ENCODE peak calls at places on chromosome 1, in four cellular contexts. H is HepG2, Q is dorsolateral prefrontal cortex, N is HL-60. G is an unnamed sample.

GRCh38 chr1:157219600-157219999 is 81.4 kb upstream of the ETV3 start:
- DNase-seq in H (no peak), Q (no peak), N (no peak), G (no peak)

GRCh38 chr1:6588893-6589481 is 9.2 kb downstream of the ZBTB48 start:
- DNase-seq in H (no peak), Q (no peak), N (no peak), G (no peak)

GRCh38 chr1:67700692-67701410 is 15.8 kb downstream of the GADD45A start:
- DNase-seq in H (peak; percentile 98), Q (no peak), N (no peak), G (no peak)

GRCh38 chr1:184418955-184419733 is 32.3 kb downstream of the C1orf21 start:
- DNase-seq in H (no peak), Q (no peak), N (no peak), G (no peak)

GRCh38 chr1:210691039-210691438 is 362.3 kb downstream of the HHAT start:
- DNase-seq in H (no peak), Q (no peak), N (no peak), G (no peak)

GRCh38 chr1:202593845-202594244 is 116.4 kb downstream of the SYT2 start:
- DNase-seq in H (no peak), Q (no peak), N (no peak), G (no peak)

GRCh38 chr1:160360227-160360695 is 6.6 kb upstream of the NHLH1 start:
- DNase-seq in H (no peak), Q (no peak), N (no peak), G (no peak)

GRCh38 chr1:101797722-101798121 is 199.0 kb downstream of the OLFM3 start:
- DNase-seq in H (no peak), Q (no peak), N (no peak), G (no peak)

GRCh38 chr1:51378871-51379270 is 48.5 kb upstream of the TTC39A start:
- DNase-seq in H (no peak), Q (no peak), N (no peak), G (no peak)

GRCh38 chr1:87089070-87089736 is 174.8 kb downstream of the HS2ST1 start:
- DNase-seq in H (no peak), Q (no peak), N (no peak), G (no peak)

GRCh38 chr1:203795382-203796222 is at the start of the genes ZBED6 and ZC3H11A:
- DNase-seq in H (peak; percentile 96), Q (peak; percentile 99), N (peak; percentile 99), G (peak; percentile 100)

GRCh38 chr1:203792491-203792890 is 2.9 kb upstream of the ZBED6 start:
- DNase-seq in H (no peak), Q (no peak), N (no peak), G (no peak)

GRCh38 chr1:203796223-203796747 is 862 bp downstream of the ZBED6 start:
- DNase-seq in H (peak; percentile 20), Q (no peak), N (peak; percentile 28), G (peak; percentile 15)

GRCh38 chr1:203797216-203797615 is 1.8 kb downstream of the ZBED6 start:
- DNase-seq in H (no peak), Q (no peak), N (no peak), G (no peak)

DNA sequence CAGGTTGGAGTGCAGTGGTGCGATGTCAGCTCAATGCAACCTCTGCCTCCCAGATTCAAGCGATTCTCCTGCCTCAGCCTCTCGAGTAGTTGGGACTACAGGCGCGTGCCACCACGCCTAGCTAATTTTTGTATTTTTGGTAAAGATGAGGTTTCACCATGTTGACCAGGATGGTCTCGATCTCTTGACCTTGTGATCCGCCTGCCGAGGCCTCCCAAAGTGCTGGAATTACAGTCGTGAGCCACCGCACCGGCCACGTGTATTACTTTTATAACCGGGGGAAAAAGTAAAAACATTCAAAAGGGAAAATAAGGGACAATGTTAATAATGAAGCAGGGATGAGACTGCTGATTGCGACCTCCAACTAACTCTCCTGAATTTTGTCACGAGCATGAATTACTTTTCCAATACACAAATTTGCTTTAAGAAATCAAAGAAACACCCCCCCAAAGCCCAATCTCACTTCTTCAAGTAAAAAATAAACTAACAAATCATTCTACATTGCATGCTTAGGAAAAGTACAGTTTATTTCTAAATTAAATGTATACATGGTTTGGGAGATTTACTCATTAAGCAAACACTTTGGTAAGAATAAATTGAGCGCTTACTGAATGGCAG is 550 bp upstream of the ZBED6 start:
- DNase-seq in H (no peak), Q (no peak), N (no peak), G (no peak)
- H3K27ac ChIP-seq in H (peak overlapping the region; percentile 97), Q (peak overlapping the region; percentile 96), N (peak overlapping the region; percentile 93), G (peak overlapping the region; percentile 81)

DNA sequence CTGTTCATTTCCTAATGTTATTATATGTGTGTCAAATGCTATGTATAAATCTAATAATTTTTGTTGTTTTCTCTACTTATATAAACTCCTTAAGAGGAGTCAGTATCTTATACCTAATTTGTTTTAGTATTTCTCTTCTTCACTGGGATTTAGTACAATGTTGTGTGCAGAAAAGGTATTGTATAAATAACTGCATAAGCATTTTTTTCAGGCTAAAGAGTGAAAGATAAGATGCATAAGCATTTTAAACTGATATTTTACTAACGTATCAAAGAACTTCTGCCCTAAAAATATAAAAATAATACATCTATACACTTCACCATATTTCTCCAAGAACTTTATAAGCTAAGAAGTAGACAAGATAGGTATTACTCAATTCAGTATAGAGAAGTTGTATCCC is 59.4 kb downstream of the NUP210L start:
- DNase-seq in H (no peak), Q (no peak), N (no peak), G (no peak)
- H3K27ac ChIP-seq in H (no peak overlapping the region), Q (no peak overlapping the region), N (no peak overlapping the region), G (no peak overlapping the region)

GRCh38 chr1:235669277-235669676 is 19.7 kb upstream of the GNG4 start:
- DNase-seq in H (no peak), Q (no peak), N (no peak), G (no peak)
- H3K27ac ChIP-seq in H (no peak overlapping the region), Q (no peak overlapping the region), N (no peak overlapping the region), G (no peak overlapping the region)

GRCh38 chr1:19429611-19430010 is 55.7 kb downstream of the CAPZB start:
- DNase-seq in H (no peak), Q (no peak), N (no peak), G (no peak)
- H3K27ac ChIP-seq in H (peak overlapping the region; percentile 65), Q (peak overlapping the region; percentile 3), N (no peak overlapping the region), G (no peak overlapping the region)